ENCODE peak calls at places on chromosomes 4 and X, in eight cellular contexts. R is mesendoderm, Q is suprapubic skin, P is GM23248, D is ovary, M is Karpas-422, Y is thoracic aorta, B is upper lobe of right lung. H is an unnamed sample.

GRCh38 chrX:71184803-71185495 is 38.1 kb upstream of the GJB1 start:
- DNase-seq in Y (no peak), D (no peak), P (no peak), R (no peak), M (no peak), Q (no peak), B (no peak), H (no peak)

GRCh38 chrX:94977562-94977961 is 1303.6 kb downstream of the FAM133A start:
- DNase-seq in M (no peak), B (no peak), Y (no peak), D (no peak), R (no peak), Q (no peak), P (no peak), H (no peak)

GRCh38 chrX:150100261-150100660 is 162.0 kb upstream of the EOLA2 start:
- DNase-seq in M (no peak), P (peak), B (no peak), D (no peak), Q (no peak), Y (no peak), R (no peak), H (no peak)

GRCh38 chrX:119013146-119013545 is 38.7 kb downstream of the LONRF3 start:
- DNase-seq in R (no peak), Q (no peak), B (no peak), P (no peak), D (no peak), M (no peak), Y (no peak), H (no peak)

GRCh38 chr4:153345011-153345981 is 808 bp downstream of the MND1 start:
- DNase-seq in P (peak), Y (no peak), Q (no peak), D (no peak), M (peak), R (peak), B (peak), H (peak)

GRCh38 chrX:15761564-15762191 is 23.6 kb downstream of the CA5B start:
- DNase-seq in D (no peak), M (peak), P (peak), R (peak), Y (no peak), B (no peak), Q (no peak), H (no peak)

GRCh38 chr4:24274401-24275035 is 309.8 kb downstream of the DHX15 start:
- DNase-seq in P (peak), B (no peak), M (no peak), Y (no peak), Q (no peak), R (no peak), D (no peak), H (no peak)

GRCh38 chrX:118360429-118361125 is 14.7 kb downstream of the WDR44 start:
- DNase-seq in Y (no peak), D (no peak), B (no peak), Q (no peak), R (peak), P (peak), M (peak), H (no peak)

GRCh38 chr4:41882622-41883347 is 52.4 kb upstream of the TMEM33 start:
- DNase-seq in Y (no peak), P (peak), M (peak), Q (no peak), B (peak), D (peak), R (peak), H (peak)

GRCh38 chr4:186727149-186727976 is 3.7 kb upstream of the FAT1 start:
- DNase-seq in B (no peak), M (no peak), Y (no peak), D (no peak), P (peak), R (peak), Q (no peak), H (no peak)

GRCh38 chrX:12080265-12080664 is 58.0 kb upstream of the FRMPD4 start:
- DNase-seq in Y (no peak), R (peak), Q (no peak), B (no peak), D (no peak), P (peak), M (peak), H (no peak)

GRCh38 chr4:153409412-153409811 is 56.7 kb upstream of the TMEM131L start:
- DNase-seq in D (no peak), B (no peak), M (no peak), P (peak), Q (no peak), Y (no peak), R (no peak), H (no peak)

GRCh38 chr4:79552311-79552710 is 144.3 kb upstream of the GK2 start:
- DNase-seq in R (peak), M (no peak), B (no peak), Y (no peak), D (no peak), Q (no peak), P (no peak), H (no peak)

GRCh38 chrX:32562261-32562660 is 649.1 kb downstream of the DMD start:
- DNase-seq in Q (no peak), R (no peak), D (no peak), B (no peak), M (no peak), P (no peak), Y (no peak), H (no peak)

GRCh38 chr4:107818301-107818910 is 6.3 kb upstream of the SGMS2 start:
- DNase-seq in Y (no peak), R (no peak), B (no peak), Q (no peak), D (no peak), P (peak), M (no peak), H (no peak)

GRCh38 chr4:106522839-106523238 is 154.3 kb upstream of the GIMD1 start:
- DNase-seq in B (no peak), R (no peak), P (peak), Q (no peak), D (no peak), M (no peak), Y (no peak), H (no peak)

GRCh38 chrX:48107717-48108116 is 22.7 kb upstream of the SPACA5B start:
- DNase-seq in B (no peak), D (no peak), Q (no peak), R (peak), Y (no peak), P (no peak), M (peak), H (no peak)

GRCh38 chr4:98624144-98624543 is 34.3 kb downstream of the TSPAN5 start:
- DNase-seq in R (no peak), M (no peak), Q (no peak), B (no peak), D (no peak), Y (no peak), P (no peak), H (no peak)

GRCh38 chrX:3639236-3639635 is 74.2 kb downstream of the PRKX start:
- DNase-seq in Y (no peak), Q (no peak), B (no peak), D (no peak), M (no peak), P (no peak), R (no peak), H (no peak)

GRCh38 chr4:7768736-7769135 is 170.9 kb downstream of the AFAP1 start:
- DNase-seq in M (no peak), P (no peak), Y (no peak), D (peak), Q (no peak), B (no peak), R (no peak), H (no peak)

GRCh38 chrX:13719192-13719856 is 15.1 kb downstream of the TRAPPC2 start:
- DNase-seq in M (no peak), P (no peak), R (peak), D (no peak), Y (no peak), B (no peak), Q (no peak), H (peak)

DNA sequence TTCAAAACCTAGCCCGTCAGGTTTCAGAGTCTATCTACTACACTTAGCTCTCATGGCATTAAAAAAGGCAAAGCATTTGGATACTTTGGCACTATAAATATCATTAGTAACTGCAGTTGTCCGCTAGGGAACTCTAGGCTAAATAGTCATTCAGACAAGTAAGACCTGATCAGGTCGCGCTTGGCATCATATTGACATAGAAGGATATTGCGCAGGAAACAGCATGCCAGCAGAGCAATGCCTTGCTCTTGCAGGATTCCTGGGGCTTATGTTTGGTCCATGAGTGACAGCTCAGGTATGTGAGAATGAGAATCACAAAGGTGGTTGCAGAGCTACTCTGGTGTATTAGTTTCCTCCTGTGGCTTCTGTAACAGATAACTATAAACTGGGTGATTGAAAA is 62.7 kb downstream of the KDM6A start:
- DNase-seq in Q (no peak), Y (no peak), P (no peak), B (no peak), D (no peak), R (no peak), M (no peak), H (no peak)
- H3K27ac ChIP-seq in Q (no peak), Y (no peak), P (no peak), B (no peak), D (no peak), R (no peak), M (no peak), H (no peak)

DNA sequence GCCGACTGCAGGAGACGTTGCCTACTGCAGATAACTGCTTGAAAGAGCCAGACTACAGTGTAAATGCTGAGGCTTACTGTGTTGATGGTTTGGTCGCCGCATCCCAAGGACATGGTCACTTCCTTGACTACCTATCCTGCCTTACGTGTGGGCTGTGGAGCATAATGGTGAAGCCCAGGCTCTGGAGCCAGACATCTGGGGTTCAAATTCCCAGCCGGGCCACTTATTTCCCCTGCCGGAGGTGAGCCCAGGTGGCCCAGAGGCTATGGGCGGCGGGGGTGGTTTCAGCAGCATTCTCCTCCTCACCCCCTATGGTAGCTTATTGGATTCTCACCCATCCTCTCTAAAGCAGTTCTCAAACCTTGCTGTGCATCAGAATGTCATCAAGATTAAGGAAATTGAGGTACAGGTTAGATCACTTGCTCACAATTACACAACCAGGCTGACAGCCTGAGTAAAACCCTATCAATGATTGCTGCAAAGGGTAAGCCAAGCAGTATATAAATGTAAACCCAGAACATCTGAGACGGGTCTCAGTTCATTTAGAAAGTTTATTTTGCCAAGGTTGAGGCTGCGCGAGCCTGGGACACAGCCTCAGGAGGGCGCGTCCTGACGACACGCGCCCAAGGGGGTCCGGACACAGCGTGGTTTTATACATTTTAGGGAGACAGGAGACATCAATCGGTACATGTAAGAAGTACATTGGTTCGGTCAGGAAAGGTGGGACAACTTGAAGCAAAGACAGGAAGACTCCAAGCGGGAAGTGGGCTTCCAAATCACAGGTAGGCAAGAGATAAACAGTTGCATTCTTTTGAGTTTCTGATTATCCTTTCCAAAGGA is 48.5 kb downstream of the EVC start:
- DNase-seq in B (peak), D (no peak), Q (no peak), R (peak), P (no peak), Y (no peak), M (no peak), H (no peak)
- H3K27ac ChIP-seq in B (no peak), D (no peak), Q (no peak), R (no peak), P (peak), Y (no peak), M (no peak), H (no peak)

DNA sequence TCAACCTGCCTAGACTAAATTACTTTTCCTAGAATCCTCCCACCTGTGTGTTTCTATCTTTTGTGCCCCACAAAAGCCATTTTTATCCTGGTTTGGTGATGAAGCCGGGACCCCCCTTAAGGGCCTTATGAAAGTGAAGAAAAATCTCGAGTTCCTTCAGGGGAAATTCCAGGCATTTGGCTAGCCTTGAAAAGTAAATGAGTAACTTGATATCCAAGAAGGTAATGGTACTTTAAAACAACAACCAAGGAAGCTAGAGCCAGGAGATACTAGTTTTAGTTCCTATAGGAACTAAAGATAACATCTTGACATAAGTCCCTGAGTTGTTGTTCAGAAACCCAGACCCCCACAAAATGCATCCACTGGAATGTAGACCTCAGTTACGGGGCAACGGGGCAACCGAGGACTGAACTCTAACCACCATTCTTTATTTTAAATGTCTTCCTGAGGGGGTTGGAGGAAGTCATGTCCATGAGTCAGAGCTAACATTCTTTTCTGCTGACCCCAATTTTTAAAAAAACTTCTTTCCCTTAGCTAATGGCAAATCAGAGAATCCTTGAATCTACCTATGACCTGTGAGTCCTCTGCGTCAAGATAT is 73.9 kb downstream of the VCX3A start:
- DNase-seq in M (no peak), Y (no peak), P (no peak), R (peak), Q (no peak), B (no peak), D (no peak), H (no peak)
- H3K27ac ChIP-seq in M (no peak), Y (no peak), P (no peak), R (no peak), Q (no peak), B (no peak), D (no peak), H (no peak)

DNA sequence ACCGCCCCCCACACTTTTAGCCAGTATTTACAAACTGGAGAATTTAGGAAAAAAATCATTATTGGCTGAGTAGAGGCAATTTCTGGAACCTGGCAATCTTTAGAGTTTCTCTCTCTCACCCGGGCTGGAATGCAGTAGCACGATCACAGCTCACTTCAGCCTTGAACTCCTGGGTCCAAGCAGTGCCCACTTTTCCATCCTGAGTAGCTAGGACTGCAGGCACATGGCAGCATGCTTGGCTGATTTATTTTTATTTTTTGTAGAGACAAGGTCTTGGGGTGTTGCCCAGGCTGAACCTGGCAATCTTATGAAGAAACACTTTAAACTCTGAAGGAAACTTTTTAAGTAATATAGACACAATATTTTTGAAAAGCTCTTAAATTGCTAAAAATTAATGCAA is 120.1 kb downstream of the AFF1 start:
- DNase-seq in Q (no peak), P (no peak), R (no peak), M (no peak), B (no peak), D (no peak), Y (no peak), H (no peak)
- H3K27ac ChIP-seq in Q (peak), P (no peak), R (no peak), M (no peak), B (peak), D (peak), Y (peak), H (no peak)

DNA sequence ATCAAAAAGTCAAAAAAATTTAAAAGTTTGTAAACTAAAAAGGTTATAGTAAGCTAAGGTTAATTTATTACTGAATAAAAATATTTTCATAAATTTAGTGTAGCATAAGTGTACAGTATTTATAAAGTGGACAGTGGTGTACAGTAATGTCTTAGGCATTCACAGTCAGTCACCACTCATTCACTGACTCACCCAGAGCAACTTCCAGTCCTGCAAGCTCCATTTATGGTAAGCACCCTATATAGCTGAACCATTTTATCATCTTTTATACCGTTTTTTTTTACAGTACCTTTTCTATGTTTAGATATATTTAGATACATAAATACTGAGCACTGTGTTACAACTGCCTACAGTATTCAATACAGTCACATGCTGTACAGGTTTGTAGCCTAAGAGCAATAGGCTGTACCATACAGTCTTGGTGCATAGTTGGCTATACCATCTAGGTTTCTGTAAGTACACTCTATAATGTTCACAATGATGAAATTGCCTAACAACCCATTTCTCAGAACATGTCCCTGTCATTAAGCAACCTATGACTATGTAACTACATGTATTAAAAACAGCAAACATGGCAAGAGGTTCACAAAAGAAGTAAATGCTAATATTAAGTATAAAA is 18.6 kb downstream of the ACSL4 start:
- DNase-seq in B (no peak), P (peak), M (no peak), D (no peak), Y (no peak), Q (no peak), R (no peak), H (no peak)
- H3K27ac ChIP-seq in B (no peak), P (peak), M (no peak), D (no peak), Y (no peak), Q (no peak), R (no peak), H (no peak)

GRCh38 chr4:137524642-137525384 is 7.5 kb downstream of the PCDH18 start:
- DNase-seq in R (no peak), Q (no peak), D (no peak), P (peak), Y (no peak), M (no peak), B (no peak), H (no peak)
- H3K27ac ChIP-seq in R (no peak), Q (no peak), D (no peak), P (peak), Y (peak), M (no peak), B (no peak), H (no peak)

GRCh38 chr4:151197258-151197657 is 79.7 kb upstream of the PRSS48 start:
- DNase-seq in D (no peak), P (peak), Q (no peak), B (no peak), R (no peak), M (no peak), Y (no peak), H (no peak)
- H3K27ac ChIP-seq in D (peak), P (peak), Q (peak), B (peak), R (no peak), M (no peak), Y (no peak), H (no peak)

GRCh38 chr4:48333587-48333986 is 7.7 kb upstream of the SLAIN2 start:
- DNase-seq in Q (no peak), Y (no peak), B (no peak), D (no peak), P (peak), M (no peak), R (no peak), H (no peak)

GRCh38 chr4:48329976-48330375 is 11.4 kb upstream of the SLAIN2 start:
- DNase-seq in Y (no peak), Q (no peak), M (no peak), R (no peak), D (no peak), B (no peak), P (peak), H (no peak)

GRCh38 chr4:48332661-48333060 is 8.7 kb upstream of the SLAIN2 start:
- DNase-seq in Q (no peak), B (no peak), Y (no peak), M (no peak), D (no peak), R (no peak), P (no peak), H (no peak)

GRCh38 chr4:48331577-48332340 is 9.6 kb upstream of the SLAIN2 start:
- DNase-seq in P (peak), R (no peak), Q (no peak), Y (no peak), D (no peak), B (no peak), M (no peak), H (no peak)

DNA sequence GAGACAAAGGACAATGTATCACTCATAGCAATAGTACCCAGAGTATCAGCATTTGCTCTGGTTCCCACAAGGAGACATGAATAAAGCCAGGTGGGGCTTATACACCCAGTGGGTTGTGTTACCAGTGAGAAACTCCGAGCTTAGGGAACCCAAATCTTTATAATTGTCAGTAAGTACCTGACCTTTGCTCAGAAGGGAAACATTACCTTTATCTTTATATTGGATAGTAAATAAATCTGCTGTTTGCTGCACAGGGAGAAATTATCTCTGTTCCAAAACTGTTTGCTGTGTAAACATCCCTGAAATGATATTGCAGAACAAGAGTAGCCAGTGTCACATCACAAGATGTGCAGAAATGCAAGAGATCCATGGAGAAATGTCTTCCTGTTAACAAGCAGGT is 12.1 kb upstream of the SLAIN2 start:
- DNase-seq in B (no peak), Y (no peak), R (no peak), D (no peak), P (no peak), Q (no peak), M (no peak), H (no peak)
- H3K27ac ChIP-seq in B (no peak), Y (no peak), R (no peak), D (no peak), P (peak), Q (no peak), M (no peak), H (no peak)

GRCh38 chr4:123651536-123652175 is 255.1 kb downstream of the SPRY1 start:
- DNase-seq in R (no peak), M (no peak), B (no peak), Y (no peak), P (no peak), Q (no peak), D (no peak), H (no peak)
- H3K27ac ChIP-seq in R (no peak), M (no peak), B (no peak), Y (peak), P (no peak), Q (peak), D (no peak), H (no peak)